ENCODE peak calls at places on chromosomes 3 and 15, in nine cellular contexts. One of them, this sample, is unnamed.

GRCh38 chr3:115670911-115671310 is 47.6 kb downstream of the GAP43 start:
- DNase-seq in thoracic aorta: no peak
- DNase-seq in B cell: no peak
- DNase-seq in NCI-H1105: no peak
- DNase-seq in mammary epithelial cell: no peak
- DNase-seq in activated effector memory CD4-positive, alpha-beta T cell treated with anti-CD3 and anti-CD28 coated beads, Interleukin-2, amount 50 U/mL, for 16 hours: no peak
- DNase-seq in NB4: no peak
- DNase-seq in stimulated activated CD4-positive, alpha-beta T cell treated with anti-CD3 and anti-CD28 coated beads, Interleukin-2, amount 100 ng/mL, for 24 hours: no peak
- DNase-seq in iPS-NIHi11: no peak
- DNase-seq in this sample: no peak

GRCh38 chr3:102174832-102175374 is 259.9 kb upstream of the ZPLD1 start:
- DNase-seq in thoracic aorta: no peak
- DNase-seq in mammary epithelial cell: no peak
- DNase-seq in iPS-NIHi11: no peak
- DNase-seq in activated effector memory CD4-positive, alpha-beta T cell treated with anti-CD3 and anti-CD28 coated beads, Interleukin-2, amount 50 U/mL, for 16 hours: no peak
- DNase-seq in B cell: no peak
- DNase-seq in stimulated activated CD4-positive, alpha-beta T cell treated with anti-CD3 and anti-CD28 coated beads, Interleukin-2, amount 100 ng/mL, for 24 hours: no peak
- DNase-seq in NB4: no peak
- DNase-seq in NCI-H1105: peak
- DNase-seq in this sample: no peak

GRCh38 chr3:3191675-3192480 is 12.4 kb upstream of the CRBN start:
- DNase-seq in NB4: peak
- DNase-seq in stimulated activated CD4-positive, alpha-beta T cell treated with anti-CD3 and anti-CD28 coated beads, Interleukin-2, amount 100 ng/mL, for 24 hours: no peak
- DNase-seq in NCI-H1105: no peak
- DNase-seq in activated effector memory CD4-positive, alpha-beta T cell treated with anti-CD3 and anti-CD28 coated beads, Interleukin-2, amount 50 U/mL, for 16 hours: no peak
- DNase-seq in B cell: no peak
- DNase-seq in thoracic aorta: no peak
- DNase-seq in mammary epithelial cell: no peak
- DNase-seq in iPS-NIHi11: no peak
- DNase-seq in this sample: no peak

GRCh38 chr3:53097887-53098286 is 32.3 kb downstream of the RFT1 start:
- DNase-seq in stimulated activated CD4-positive, alpha-beta T cell treated with anti-CD3 and anti-CD28 coated beads, Interleukin-2, amount 100 ng/mL, for 24 hours: no peak
- DNase-seq in mammary epithelial cell: no peak
- DNase-seq in NCI-H1105: no peak
- DNase-seq in NB4: no peak
- DNase-seq in iPS-NIHi11: no peak
- DNase-seq in thoracic aorta: no peak
- DNase-seq in B cell: no peak
- DNase-seq in activated effector memory CD4-positive, alpha-beta T cell treated with anti-CD3 and anti-CD28 coated beads, Interleukin-2, amount 50 U/mL, for 16 hours: no peak
- DNase-seq in this sample: no peak

GRCh38 chr3:138197058-138197457 is 10.0 kb downstream of the ARMC8 start:
- DNase-seq in activated effector memory CD4-positive, alpha-beta T cell treated with anti-CD3 and anti-CD28 coated beads, Interleukin-2, amount 50 U/mL, for 16 hours: no peak
- DNase-seq in NCI-H1105: no peak
- DNase-seq in iPS-NIHi11: peak
- DNase-seq in stimulated activated CD4-positive, alpha-beta T cell treated with anti-CD3 and anti-CD28 coated beads, Interleukin-2, amount 100 ng/mL, for 24 hours: no peak
- DNase-seq in NB4: peak
- DNase-seq in thoracic aorta: no peak
- DNase-seq in mammary epithelial cell: peak
- DNase-seq in B cell: no peak
- DNase-seq in this sample: no peak

GRCh38 chr15:36777941-36778340 is 198.5 kb downstream of the CDIN1 start:
- DNase-seq in NB4: no peak
- DNase-seq in mammary epithelial cell: no peak
- DNase-seq in activated effector memory CD4-positive, alpha-beta T cell treated with anti-CD3 and anti-CD28 coated beads, Interleukin-2, amount 50 U/mL, for 16 hours: no peak
- DNase-seq in iPS-NIHi11: no peak
- DNase-seq in thoracic aorta: no peak
- DNase-seq in NCI-H1105: no peak
- DNase-seq in stimulated activated CD4-positive, alpha-beta T cell treated with anti-CD3 and anti-CD28 coated beads, Interleukin-2, amount 100 ng/mL, for 24 hours: no peak
- DNase-seq in B cell: no peak
- DNase-seq in this sample: no peak

GRCh38 chr3:129278970-129279906 is 568 bp downstream of the HMCES start:
- DNase-seq in thoracic aorta: no peak
- DNase-seq in stimulated activated CD4-positive, alpha-beta T cell treated with anti-CD3 and anti-CD28 coated beads, Interleukin-2, amount 100 ng/mL, for 24 hours: peak
- DNase-seq in NB4: peak
- DNase-seq in iPS-NIHi11: peak
- DNase-seq in activated effector memory CD4-positive, alpha-beta T cell treated with anti-CD3 and anti-CD28 coated beads, Interleukin-2, amount 50 U/mL, for 16 hours: peak
- DNase-seq in B cell: no peak
- DNase-seq in NCI-H1105: peak
- DNase-seq in mammary epithelial cell: peak
- DNase-seq in this sample: no peak

GRCh38 chr15:25862469-25863066 is 559 bp downstream of the ATP10A start:
- DNase-seq in NB4: no peak
- DNase-seq in stimulated activated CD4-positive, alpha-beta T cell treated with anti-CD3 and anti-CD28 coated beads, Interleukin-2, amount 100 ng/mL, for 24 hours: peak
- DNase-seq in B cell: no peak
- DNase-seq in mammary epithelial cell: peak
- DNase-seq in iPS-NIHi11: peak
- DNase-seq in activated effector memory CD4-positive, alpha-beta T cell treated with anti-CD3 and anti-CD28 coated beads, Interleukin-2, amount 50 U/mL, for 16 hours: peak
- DNase-seq in NCI-H1105: no peak
- DNase-seq in thoracic aorta: no peak
- DNase-seq in this sample: no peak

GRCh38 chr3:15809313-15809712 is 11.5 kb upstream of the ANKRD28 start:
- DNase-seq in activated effector memory CD4-positive, alpha-beta T cell treated with anti-CD3 and anti-CD28 coated beads, Interleukin-2, amount 50 U/mL, for 16 hours: no peak
- DNase-seq in B cell: no peak
- DNase-seq in iPS-NIHi11: no peak
- DNase-seq in NB4: no peak
- DNase-seq in mammary epithelial cell: no peak
- DNase-seq in stimulated activated CD4-positive, alpha-beta T cell treated with anti-CD3 and anti-CD28 coated beads, Interleukin-2, amount 100 ng/mL, for 24 hours: no peak
- DNase-seq in thoracic aorta: no peak
- DNase-seq in NCI-H1105: no peak
- DNase-seq in this sample: no peak

GRCh38 chr3:45321607-45322391 is 66.6 kb upstream of the LARS2 start:
- DNase-seq in stimulated activated CD4-positive, alpha-beta T cell treated with anti-CD3 and anti-CD28 coated beads, Interleukin-2, amount 100 ng/mL, for 24 hours: no peak
- DNase-seq in NCI-H1105: no peak
- DNase-seq in activated effector memory CD4-positive, alpha-beta T cell treated with anti-CD3 and anti-CD28 coated beads, Interleukin-2, amount 50 U/mL, for 16 hours: no peak
- DNase-seq in thoracic aorta: no peak
- DNase-seq in B cell: no peak
- DNase-seq in mammary epithelial cell: peak
- DNase-seq in NB4: no peak
- DNase-seq in iPS-NIHi11: no peak
- DNase-seq in this sample: no peak

GRCh38 chr3:151169700-151170224 is 33.3 kb downstream of the GPR171 start:
- DNase-seq in stimulated activated CD4-positive, alpha-beta T cell treated with anti-CD3 and anti-CD28 coated beads, Interleukin-2, amount 100 ng/mL, for 24 hours: peak
- DNase-seq in NB4: peak
- DNase-seq in thoracic aorta: no peak
- DNase-seq in NCI-H1105: no peak
- DNase-seq in B cell: no peak
- DNase-seq in activated effector memory CD4-positive, alpha-beta T cell treated with anti-CD3 and anti-CD28 coated beads, Interleukin-2, amount 50 U/mL, for 16 hours: peak
- DNase-seq in mammary epithelial cell: peak
- DNase-seq in iPS-NIHi11: no peak
- DNase-seq in this sample: no peak

GRCh38 chr3:151896662-151897012 is 23.2 kb downstream of the SUCNR1 start:
- DNase-seq in B cell: no peak
- DNase-seq in stimulated activated CD4-positive, alpha-beta T cell treated with anti-CD3 and anti-CD28 coated beads, Interleukin-2, amount 100 ng/mL, for 24 hours: no peak
- DNase-seq in mammary epithelial cell: peak
- DNase-seq in NCI-H1105: no peak
- DNase-seq in NB4: no peak
- DNase-seq in activated effector memory CD4-positive, alpha-beta T cell treated with anti-CD3 and anti-CD28 coated beads, Interleukin-2, amount 50 U/mL, for 16 hours: no peak
- DNase-seq in thoracic aorta: no peak
- DNase-seq in iPS-NIHi11: no peak
- DNase-seq in this sample: no peak

GRCh38 chr15:31483053-31483923 is 156.7 kb downstream of the KLF13 start:
- DNase-seq in activated effector memory CD4-positive, alpha-beta T cell treated with anti-CD3 and anti-CD28 coated beads, Interleukin-2, amount 50 U/mL, for 16 hours: peak
- DNase-seq in iPS-NIHi11: peak
- DNase-seq in thoracic aorta: no peak
- DNase-seq in B cell: peak
- DNase-seq in NCI-H1105: no peak
- DNase-seq in stimulated activated CD4-positive, alpha-beta T cell treated with anti-CD3 and anti-CD28 coated beads, Interleukin-2, amount 100 ng/mL, for 24 hours: peak
- DNase-seq in NB4: no peak
- DNase-seq in mammary epithelial cell: no peak
- DNase-seq in this sample: no peak

GRCh38 chr3:98966434-98966833 is 64.9 kb upstream of the DCBLD2 start:
- DNase-seq in NB4: no peak
- DNase-seq in stimulated activated CD4-positive, alpha-beta T cell treated with anti-CD3 and anti-CD28 coated beads, Interleukin-2, amount 100 ng/mL, for 24 hours: no peak
- DNase-seq in mammary epithelial cell: no peak
- DNase-seq in NCI-H1105: no peak
- DNase-seq in activated effector memory CD4-positive, alpha-beta T cell treated with anti-CD3 and anti-CD28 coated beads, Interleukin-2, amount 50 U/mL, for 16 hours: no peak
- DNase-seq in thoracic aorta: no peak
- DNase-seq in B cell: no peak
- DNase-seq in iPS-NIHi11: no peak
- DNase-seq in this sample: no peak

GRCh38 chr15:68644088-68644904 is 65.5 kb downstream of the CORO2B start:
- DNase-seq in iPS-NIHi11: no peak
- DNase-seq in mammary epithelial cell: peak
- DNase-seq in B cell: no peak
- DNase-seq in NB4: no peak
- DNase-seq in activated effector memory CD4-positive, alpha-beta T cell treated with anti-CD3 and anti-CD28 coated beads, Interleukin-2, amount 50 U/mL, for 16 hours: peak
- DNase-seq in NCI-H1105: no peak
- DNase-seq in stimulated activated CD4-positive, alpha-beta T cell treated with anti-CD3 and anti-CD28 coated beads, Interleukin-2, amount 100 ng/mL, for 24 hours: no peak
- DNase-seq in thoracic aorta: no peak
- DNase-seq in this sample: no peak

GRCh38 chr3:136311971-136312370 is 61.8 kb downstream of the PCCB start:
- DNase-seq in stimulated activated CD4-positive, alpha-beta T cell treated with anti-CD3 and anti-CD28 coated beads, Interleukin-2, amount 100 ng/mL, for 24 hours: no peak
- DNase-seq in mammary epithelial cell: no peak
- DNase-seq in NCI-H1105: no peak
- DNase-seq in thoracic aorta: no peak
- DNase-seq in B cell: no peak
- DNase-seq in iPS-NIHi11: no peak
- DNase-seq in activated effector memory CD4-positive, alpha-beta T cell treated with anti-CD3 and anti-CD28 coated beads, Interleukin-2, amount 50 U/mL, for 16 hours: no peak
- DNase-seq in NB4: peak
- DNase-seq in this sample: no peak

GRCh38 chr3:197173620-197174019 is 124.8 kb downstream of the DLG1 start:
- DNase-seq in NCI-H1105: no peak
- DNase-seq in mammary epithelial cell: no peak
- DNase-seq in iPS-NIHi11: no peak
- DNase-seq in thoracic aorta: no peak
- DNase-seq in NB4: no peak
- DNase-seq in B cell: no peak
- DNase-seq in stimulated activated CD4-positive, alpha-beta T cell treated with anti-CD3 and anti-CD28 coated beads, Interleukin-2, amount 100 ng/mL, for 24 hours: no peak
- DNase-seq in activated effector memory CD4-positive, alpha-beta T cell treated with anti-CD3 and anti-CD28 coated beads, Interleukin-2, amount 50 U/mL, for 16 hours: no peak
- DNase-seq in this sample: no peak

GRCh38 chr3:2860626-2861025 is 249.5 kb downstream of the IL5RA start:
- DNase-seq in NCI-H1105: no peak
- DNase-seq in stimulated activated CD4-positive, alpha-beta T cell treated with anti-CD3 and anti-CD28 coated beads, Interleukin-2, amount 100 ng/mL, for 24 hours: no peak
- DNase-seq in iPS-NIHi11: no peak
- DNase-seq in NB4: no peak
- DNase-seq in mammary epithelial cell: no peak
- DNase-seq in activated effector memory CD4-positive, alpha-beta T cell treated with anti-CD3 and anti-CD28 coated beads, Interleukin-2, amount 50 U/mL, for 16 hours: no peak
- DNase-seq in B cell: no peak
- DNase-seq in thoracic aorta: no peak
- DNase-seq in this sample: no peak

GRCh38 chr3:30894521-30895289 is at the start of gene GADL1:
- DNase-seq in activated effector memory CD4-positive, alpha-beta T cell treated with anti-CD3 and anti-CD28 coated beads, Interleukin-2, amount 50 U/mL, for 16 hours: no peak
- DNase-seq in stimulated activated CD4-positive, alpha-beta T cell treated with anti-CD3 and anti-CD28 coated beads, Interleukin-2, amount 100 ng/mL, for 24 hours: peak
- DNase-seq in B cell: no peak
- DNase-seq in NCI-H1105: no peak
- DNase-seq in mammary epithelial cell: peak
- DNase-seq in NB4: peak
- DNase-seq in thoracic aorta: no peak
- DNase-seq in iPS-NIHi11: peak
- DNase-seq in this sample: no peak

GRCh38 chr3:65500398-65501306 is 538.1 kb downstream of the MAGI1 start:
- DNase-seq in stimulated activated CD4-positive, alpha-beta T cell treated with anti-CD3 and anti-CD28 coated beads, Interleukin-2, amount 100 ng/mL, for 24 hours: no peak
- DNase-seq in NCI-H1105: no peak
- DNase-seq in B cell: no peak
- DNase-seq in iPS-NIHi11: no peak
- DNase-seq in thoracic aorta: no peak
- DNase-seq in mammary epithelial cell: no peak
- DNase-seq in activated effector memory CD4-positive, alpha-beta T cell treated with anti-CD3 and anti-CD28 coated beads, Interleukin-2, amount 50 U/mL, for 16 hours: no peak
- DNase-seq in NB4: no peak
- DNase-seq in this sample: no peak